ENCODE peak calls at places on chromosomes 13 and 19, in five cellular contexts. One of them, this sample, is unnamed.

GRCh38 chr19:3976495-3977241 is 5.8 kb upstream of the DAPK3 start:
- DNase-seq in upper lobe of right lung: no peak
- DNase-seq in choroid plexus epithelial cell: no peak
- DNase-seq in GM23338: peak
- DNase-seq in ovary: peak
- DNase-seq in this sample: no peak

GRCh38 chr13:34358811-34359513 is 541.0 kb downstream of the RFC3 start:
- DNase-seq in upper lobe of right lung: no peak
- DNase-seq in choroid plexus epithelial cell: peak
- DNase-seq in GM23338: no peak
- DNase-seq in ovary: no peak
- DNase-seq in this sample: no peak

GRCh38 chr19:47514151-47514868 is 553 bp downstream of the NAPA start:
- DNase-seq in upper lobe of right lung: no peak
- DNase-seq in choroid plexus epithelial cell: no peak
- DNase-seq in GM23338: no peak
- DNase-seq in ovary: no peak
- DNase-seq in this sample: peak

GRCh38 chr13:75715598-75716523 is 79.7 kb downstream of the LMO7 start:
- DNase-seq in upper lobe of right lung: no peak
- DNase-seq in choroid plexus epithelial cell: peak
- DNase-seq in GM23338: no peak
- DNase-seq in ovary: no peak
- DNase-seq in this sample: no peak

GRCh38 chr13:91398413-91399188 is at the start of gene GPC5:
- DNase-seq in upper lobe of right lung: peak
- DNase-seq in choroid plexus epithelial cell: peak
- DNase-seq in GM23338: peak
- DNase-seq in ovary: peak
- DNase-seq in this sample: no peak

GRCh38 chr13:50989476-50989875 is 79.9 kb downstream of the RNASEH2B start:
- DNase-seq in upper lobe of right lung: no peak
- DNase-seq in choroid plexus epithelial cell: peak
- DNase-seq in GM23338: peak
- DNase-seq in ovary: peak
- DNase-seq in this sample: no peak

GRCh38 chr13:19860884-19861655 is 2.4 kb downstream of the ZMYM5 start:
- DNase-seq in upper lobe of right lung: no peak
- DNase-seq in choroid plexus epithelial cell: peak
- DNase-seq in GM23338: no peak
- DNase-seq in ovary: no peak
- DNase-seq in this sample: no peak

GRCh38 chr19:6730153-6730804 is 7.1 kb downstream of the GPR108 start:
- DNase-seq in upper lobe of right lung: peak
- DNase-seq in choroid plexus epithelial cell: peak
- DNase-seq in GM23338: peak
- DNase-seq in ovary: peak
- DNase-seq in this sample: no peak

GRCh38 chr19:1175020-1175419 is 952 bp upstream of the SBNO2 start:
- DNase-seq in upper lobe of right lung: no peak
- DNase-seq in choroid plexus epithelial cell: no peak
- DNase-seq in GM23338: no peak
- DNase-seq in ovary: no peak
- DNase-seq in this sample: no peak

GRCh38 chr19:50252111-50252886 is 48.9 kb downstream of the MYH14 start:
- DNase-seq in upper lobe of right lung: no peak
- DNase-seq in choroid plexus epithelial cell: peak
- DNase-seq in GM23338: peak
- DNase-seq in ovary: no peak
- DNase-seq in this sample: no peak

GRCh38 chr13:59924256-59924655 is 239.5 kb downstream of the DIAPH3 start:
- DNase-seq in upper lobe of right lung: no peak
- DNase-seq in choroid plexus epithelial cell: no peak
- DNase-seq in GM23338: no peak
- DNase-seq in ovary: no peak
- DNase-seq in this sample: no peak

GRCh38 chr13:38981096-38981495 is 9.5 kb downstream of the STOML3 start:
- DNase-seq in upper lobe of right lung: no peak
- DNase-seq in choroid plexus epithelial cell: no peak
- DNase-seq in GM23338: peak
- DNase-seq in ovary: no peak
- DNase-seq in this sample: no peak

GRCh38 chr13:74067818-74068217 is 66.4 kb downstream of the KLF12 start:
- DNase-seq in upper lobe of right lung: no peak
- DNase-seq in choroid plexus epithelial cell: peak
- DNase-seq in GM23338: no peak
- DNase-seq in ovary: no peak
- DNase-seq in this sample: no peak

GRCh38 chr19:15452111-15453047 is 2.6 kb upstream of the WIZ start:
- DNase-seq in upper lobe of right lung: peak
- DNase-seq in choroid plexus epithelial cell: peak
- DNase-seq in GM23338: peak
- DNase-seq in ovary: peak
- DNase-seq in this sample: no peak

GRCh38 chr19:6811906-6812305 is 39.4 kb downstream of the VAV1 start:
- DNase-seq in upper lobe of right lung: no peak
- DNase-seq in choroid plexus epithelial cell: peak
- DNase-seq in GM23338: peak
- DNase-seq in ovary: no peak
- DNase-seq in this sample: no peak

GRCh38 chr13:77800219-77800618 is 102.7 kb downstream of the SLAIN1 start:
- DNase-seq in upper lobe of right lung: no peak
- DNase-seq in choroid plexus epithelial cell: no peak
- DNase-seq in GM23338: no peak
- DNase-seq in ovary: no peak
- DNase-seq in this sample: no peak

GRCh38 chr19:35615036-35615435 is 2.5 kb downstream of the HAUS5 start:
- DNase-seq in upper lobe of right lung: no peak
- DNase-seq in choroid plexus epithelial cell: no peak
- DNase-seq in GM23338: no peak
- DNase-seq in ovary: no peak
- DNase-seq in this sample: no peak

GRCh38 chr19:35612224-35612558 is 344 bp upstream of the HAUS5 start:
- DNase-seq in upper lobe of right lung: no peak
- DNase-seq in choroid plexus epithelial cell: no peak
- DNase-seq in GM23338: no peak
- DNase-seq in ovary: no peak
- DNase-seq in this sample: no peak

GRCh38 chr19:35613574-35613973 is 1.0 kb downstream of the HAUS5 start:
- DNase-seq in upper lobe of right lung: no peak
- DNase-seq in choroid plexus epithelial cell: no peak
- DNase-seq in GM23338: no peak
- DNase-seq in ovary: no peak
- DNase-seq in this sample: no peak

GRCh38 chr19:35609881-35610353 is 2.6 kb upstream of the HAUS5 start:
- DNase-seq in upper lobe of right lung: no peak
- DNase-seq in choroid plexus epithelial cell: no peak
- DNase-seq in GM23338: no peak
- DNase-seq in ovary: no peak
- DNase-seq in this sample: no peak

DNA sequence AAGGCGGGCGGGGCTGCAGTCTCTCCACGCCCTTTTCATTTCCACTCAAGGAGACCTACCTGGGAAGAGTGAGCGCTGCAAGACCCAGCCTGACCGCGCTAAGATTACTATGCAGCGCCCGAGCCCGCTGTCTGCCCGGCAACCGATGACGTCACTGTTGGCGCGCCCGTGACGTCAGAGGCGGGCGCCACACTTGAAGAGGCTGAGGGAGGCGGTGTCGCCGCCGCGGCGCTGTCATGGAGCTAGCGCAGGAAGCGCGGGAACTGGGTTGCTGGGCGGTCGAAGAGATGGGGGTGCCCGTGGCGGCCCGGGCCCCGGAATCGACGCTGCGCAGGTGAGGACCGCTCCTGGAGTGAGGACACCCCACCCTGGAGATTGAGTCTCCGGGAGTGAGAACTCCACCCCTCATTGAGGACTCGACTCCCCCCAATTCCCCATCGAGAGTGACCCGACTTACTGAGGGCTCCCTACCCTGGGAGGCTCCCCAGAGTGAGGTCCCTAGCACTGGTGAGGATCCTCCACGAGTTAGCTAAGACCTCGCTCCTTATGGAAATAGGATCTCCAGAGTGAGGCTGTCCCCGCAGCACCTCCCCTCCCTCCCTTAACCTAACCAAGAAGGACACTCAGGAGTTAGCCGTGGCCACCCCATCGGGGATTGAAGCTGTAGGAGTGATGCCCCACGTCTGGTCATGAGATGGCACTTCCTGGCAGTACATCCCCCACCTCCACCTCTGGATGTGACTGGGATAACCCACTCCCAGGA is at the start of gene HAUS5:
- DNase-seq in upper lobe of right lung: peak
- DNase-seq in choroid plexus epithelial cell: peak
- DNase-seq in GM23338: peak
- DNase-seq in ovary: peak
- DNase-seq in this sample: no peak
- TF ChIP-seq CTCF in upper lobe of right lung: no peak
- TF ChIP-seq CTCF in choroid plexus epithelial cell: no peak
- TF ChIP-seq CTCF in GM23338: no peak
- TF ChIP-seq CTCF in ovary: no peak
- TF ChIP-seq CTCF in this sample: no peak

GRCh38 chr13:43426355-43426754 is 360.4 kb downstream of the ENOX1 start:
- DNase-seq in upper lobe of right lung: no peak
- DNase-seq in choroid plexus epithelial cell: no peak
- DNase-seq in GM23338: no peak
- DNase-seq in ovary: no peak
- DNase-seq in this sample: no peak
- TF ChIP-seq CTCF in upper lobe of right lung: no peak
- TF ChIP-seq CTCF in choroid plexus epithelial cell: no peak
- TF ChIP-seq CTCF in GM23338: no peak
- TF ChIP-seq CTCF in ovary: no peak
- TF ChIP-seq CTCF in this sample: no peak

DNA sequence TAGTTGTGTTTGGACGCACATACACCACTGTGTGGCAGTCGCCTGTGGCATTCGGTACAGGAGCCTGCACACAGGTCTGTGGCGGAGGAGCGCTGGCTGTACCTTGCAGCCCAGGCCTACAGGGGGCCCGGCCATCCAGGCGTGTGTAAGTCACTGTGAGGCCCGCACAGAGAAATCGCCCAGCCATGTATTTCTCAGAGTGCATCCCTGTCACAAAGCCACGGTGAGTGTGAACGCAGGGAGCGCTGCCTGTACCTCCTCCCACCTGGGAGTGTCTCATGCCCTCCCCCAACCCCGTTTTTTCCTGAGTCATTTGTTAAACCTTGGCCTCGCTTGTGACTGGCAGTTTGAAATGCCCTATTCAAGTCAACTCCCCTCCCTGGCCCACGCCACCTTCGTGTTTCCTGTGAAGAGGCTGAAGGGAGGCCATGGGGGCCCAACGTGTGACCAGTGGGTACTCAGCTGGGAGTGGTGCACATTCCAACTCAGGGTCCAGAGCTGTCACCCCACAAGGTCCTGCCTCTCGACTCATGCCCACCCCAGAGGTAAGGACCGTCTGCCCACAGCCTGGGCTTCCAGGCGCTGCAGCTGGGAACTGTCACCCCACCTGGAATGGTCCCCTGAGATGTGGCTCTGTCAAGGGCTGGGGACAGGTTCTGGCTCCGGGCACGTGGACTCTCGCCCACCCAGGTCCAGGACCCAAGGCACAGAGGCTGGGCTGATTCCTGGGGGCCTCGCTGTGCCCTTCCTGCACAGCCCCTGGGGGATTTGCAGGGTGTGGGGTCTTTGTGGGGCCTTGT is 11.6 kb upstream of the RASA3 start:
- DNase-seq in upper lobe of right lung: peak
- DNase-seq in choroid plexus epithelial cell: no peak
- DNase-seq in GM23338: peak
- DNase-seq in ovary: no peak
- DNase-seq in this sample: peak
- TF ChIP-seq CTCF in upper lobe of right lung: no peak
- TF ChIP-seq CTCF in choroid plexus epithelial cell: peak
- TF ChIP-seq CTCF in GM23338: peak
- TF ChIP-seq CTCF in ovary: no peak
- TF ChIP-seq CTCF in this sample: peak

DNA sequence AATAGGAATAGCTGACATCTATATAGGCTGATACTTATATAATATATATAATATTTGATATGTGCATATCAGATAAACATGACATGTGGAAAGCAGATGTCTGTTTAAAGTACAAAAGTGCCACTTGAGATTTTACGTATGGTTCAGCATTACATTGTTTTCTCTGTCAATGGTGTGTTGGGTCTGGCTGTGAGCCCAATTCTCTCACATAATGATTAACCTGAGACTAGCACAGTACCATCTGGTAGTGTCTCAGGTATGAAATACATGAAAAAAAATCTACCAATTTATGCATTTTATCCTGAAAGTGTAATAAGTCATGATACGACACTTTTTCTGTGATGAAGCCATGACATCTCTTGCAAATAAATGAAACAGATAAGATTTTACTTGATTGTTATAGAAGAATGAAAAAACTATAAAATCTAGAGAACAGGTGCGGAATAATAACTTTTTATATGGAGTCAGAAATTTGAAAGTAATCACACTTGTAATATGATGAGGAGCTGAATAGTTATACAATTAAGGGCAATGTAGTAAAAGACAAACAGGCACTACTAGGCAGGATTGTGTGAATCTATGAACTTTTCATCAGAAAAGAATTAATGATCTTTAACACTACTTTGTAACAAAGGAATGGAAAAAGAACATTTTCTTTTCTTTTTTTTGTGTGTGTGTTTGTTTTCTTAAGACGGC is 1405.0 kb downstream of the OLFM4 start:
- DNase-seq in upper lobe of right lung: no peak
- DNase-seq in choroid plexus epithelial cell: no peak
- DNase-seq in GM23338: no peak
- DNase-seq in ovary: no peak
- DNase-seq in this sample: no peak
- TF ChIP-seq CTCF in upper lobe of right lung: no peak
- TF ChIP-seq CTCF in choroid plexus epithelial cell: no peak
- TF ChIP-seq CTCF in GM23338: no peak
- TF ChIP-seq CTCF in ovary: no peak
- TF ChIP-seq CTCF in this sample: no peak